ENCODE peak calls at places on chromosomes 16 and 17, in ten cellular contexts. One of them, this sample, is unnamed.

GRCh38 chr17:2137342-2138098 is 82.6 kb downstream of the HIC1 start:
- DNase-seq in ecto neural progenitor cell: peak
- DNase-seq in GM23338: peak
- DNase-seq in A673: peak
- DNase-seq in stimulated activated CD4-positive, alpha-beta T cell treated with anti-CD3 and anti-CD28 coated beads, TNF-alpha, amount 100 ng/mL, for 1 hour: no peak
- DNase-seq in fibroblast of lung: peak
- DNase-seq in nephron progenitor cell: no peak
- DNase-seq in BJ: peak
- DNase-seq in substantia nigra: no peak
- DNase-seq in dorsolateral prefrontal cortex: no peak
- DNase-seq in this sample: no peak

GRCh38 chr17:75010683-75011406 is 1.6 kb upstream of the MRPL58 start:
- DNase-seq in BJ: no peak
- DNase-seq in A673: no peak
- DNase-seq in dorsolateral prefrontal cortex: peak
- DNase-seq in ecto neural progenitor cell: no peak
- DNase-seq in GM23338: peak
- DNase-seq in stimulated activated CD4-positive, alpha-beta T cell treated with anti-CD3 and anti-CD28 coated beads, TNF-alpha, amount 100 ng/mL, for 1 hour: no peak
- DNase-seq in nephron progenitor cell: no peak
- DNase-seq in fibroblast of lung: no peak
- DNase-seq in substantia nigra: peak
- DNase-seq in this sample: no peak

GRCh38 chr16:50261707-50262235 is 4.6 kb upstream of the ADCY7 start:
- DNase-seq in stimulated activated CD4-positive, alpha-beta T cell treated with anti-CD3 and anti-CD28 coated beads, TNF-alpha, amount 100 ng/mL, for 1 hour: no peak
- DNase-seq in substantia nigra: no peak
- DNase-seq in BJ: no peak
- DNase-seq in ecto neural progenitor cell: no peak
- DNase-seq in A673: no peak
- DNase-seq in GM23338: no peak
- DNase-seq in fibroblast of lung: no peak
- DNase-seq in dorsolateral prefrontal cortex: peak
- DNase-seq in nephron progenitor cell: no peak
- DNase-seq in this sample: no peak

GRCh38 chr16:50208460-50208931 is 55.4 kb downstream of the TENT4B start:
- DNase-seq in GM23338: no peak
- DNase-seq in ecto neural progenitor cell: no peak
- DNase-seq in nephron progenitor cell: no peak
- DNase-seq in fibroblast of lung: no peak
- DNase-seq in BJ: no peak
- DNase-seq in dorsolateral prefrontal cortex: no peak
- DNase-seq in stimulated activated CD4-positive, alpha-beta T cell treated with anti-CD3 and anti-CD28 coated beads, TNF-alpha, amount 100 ng/mL, for 1 hour: no peak
- DNase-seq in A673: no peak
- DNase-seq in substantia nigra: no peak
- DNase-seq in this sample: no peak

GRCh38 chr17:45973099-45973838 is 25.8 kb upstream of the STH start:
- DNase-seq in stimulated activated CD4-positive, alpha-beta T cell treated with anti-CD3 and anti-CD28 coated beads, TNF-alpha, amount 100 ng/mL, for 1 hour: no peak
- DNase-seq in GM23338: no peak
- DNase-seq in BJ: no peak
- DNase-seq in ecto neural progenitor cell: no peak
- DNase-seq in fibroblast of lung: no peak
- DNase-seq in nephron progenitor cell: no peak
- DNase-seq in A673: no peak
- DNase-seq in dorsolateral prefrontal cortex: no peak
- DNase-seq in substantia nigra: no peak
- DNase-seq in this sample: no peak

GRCh38 chr17:83136156-83136555 is 56.7 kb downstream of the METRNL start:
- DNase-seq in stimulated activated CD4-positive, alpha-beta T cell treated with anti-CD3 and anti-CD28 coated beads, TNF-alpha, amount 100 ng/mL, for 1 hour: no peak
- DNase-seq in BJ: no peak
- DNase-seq in substantia nigra: no peak
- DNase-seq in GM23338: no peak
- DNase-seq in ecto neural progenitor cell: peak
- DNase-seq in A673: no peak
- DNase-seq in fibroblast of lung: no peak
- DNase-seq in dorsolateral prefrontal cortex: peak
- DNase-seq in nephron progenitor cell: no peak
- DNase-seq in this sample: no peak

GRCh38 chr16:85033153-85033552 is 5.6 kb downstream of the KIAA0513 start:
- DNase-seq in nephron progenitor cell: no peak
- DNase-seq in stimulated activated CD4-positive, alpha-beta T cell treated with anti-CD3 and anti-CD28 coated beads, TNF-alpha, amount 100 ng/mL, for 1 hour: no peak
- DNase-seq in GM23338: no peak
- DNase-seq in BJ: no peak
- DNase-seq in ecto neural progenitor cell: no peak
- DNase-seq in dorsolateral prefrontal cortex: no peak
- DNase-seq in fibroblast of lung: no peak
- DNase-seq in substantia nigra: no peak
- DNase-seq in A673: no peak
- DNase-seq in this sample: no peak

GRCh38 chr17:16255481-16255901 is 38.5 kb downstream of the PIGL start:
- DNase-seq in A673: no peak
- DNase-seq in GM23338: peak
- DNase-seq in nephron progenitor cell: no peak
- DNase-seq in dorsolateral prefrontal cortex: peak
- DNase-seq in BJ: no peak
- DNase-seq in fibroblast of lung: peak
- DNase-seq in ecto neural progenitor cell: peak
- DNase-seq in substantia nigra: peak
- DNase-seq in stimulated activated CD4-positive, alpha-beta T cell treated with anti-CD3 and anti-CD28 coated beads, TNF-alpha, amount 100 ng/mL, for 1 hour: no peak
- DNase-seq in this sample: no peak

GRCh38 chr16:1141201-1141600 is 11.7 kb upstream of the CACNA1H start:
- DNase-seq in substantia nigra: no peak
- DNase-seq in BJ: no peak
- DNase-seq in A673: no peak
- DNase-seq in fibroblast of lung: no peak
- DNase-seq in GM23338: no peak
- DNase-seq in ecto neural progenitor cell: no peak
- DNase-seq in dorsolateral prefrontal cortex: no peak
- DNase-seq in stimulated activated CD4-positive, alpha-beta T cell treated with anti-CD3 and anti-CD28 coated beads, TNF-alpha, amount 100 ng/mL, for 1 hour: no peak
- DNase-seq in nephron progenitor cell: no peak
- DNase-seq in this sample: no peak

GRCh38 chr16:11175850-11176341 is 80.1 kb downstream of the SOCS1 start:
- DNase-seq in nephron progenitor cell: no peak
- DNase-seq in fibroblast of lung: no peak
- DNase-seq in stimulated activated CD4-positive, alpha-beta T cell treated with anti-CD3 and anti-CD28 coated beads, TNF-alpha, amount 100 ng/mL, for 1 hour: no peak
- DNase-seq in dorsolateral prefrontal cortex: no peak
- DNase-seq in ecto neural progenitor cell: no peak
- DNase-seq in BJ: no peak
- DNase-seq in substantia nigra: no peak
- DNase-seq in A673: no peak
- DNase-seq in GM23338: no peak
- DNase-seq in this sample: no peak

GRCh38 chr16:66359012-66359411 is 7.5 kb upstream of the CDH5 start:
- DNase-seq in substantia nigra: no peak
- DNase-seq in stimulated activated CD4-positive, alpha-beta T cell treated with anti-CD3 and anti-CD28 coated beads, TNF-alpha, amount 100 ng/mL, for 1 hour: no peak
- DNase-seq in nephron progenitor cell: no peak
- DNase-seq in ecto neural progenitor cell: no peak
- DNase-seq in BJ: no peak
- DNase-seq in A673: peak
- DNase-seq in dorsolateral prefrontal cortex: no peak
- DNase-seq in GM23338: no peak
- DNase-seq in fibroblast of lung: peak
- DNase-seq in this sample: no peak

GRCh38 chr16:8877894-8878522 is 4.1 kb upstream of the LITAFD start:
- DNase-seq in BJ: no peak
- DNase-seq in stimulated activated CD4-positive, alpha-beta T cell treated with anti-CD3 and anti-CD28 coated beads, TNF-alpha, amount 100 ng/mL, for 1 hour: no peak
- DNase-seq in substantia nigra: no peak
- DNase-seq in fibroblast of lung: no peak
- DNase-seq in A673: no peak
- DNase-seq in GM23338: peak
- DNase-seq in dorsolateral prefrontal cortex: no peak
- DNase-seq in nephron progenitor cell: no peak
- DNase-seq in ecto neural progenitor cell: no peak
- DNase-seq in this sample: no peak

GRCh38 chr16:75413951-75414350 is 19.4 kb downstream of the CFDP1 start:
- DNase-seq in fibroblast of lung: no peak
- DNase-seq in A673: no peak
- DNase-seq in GM23338: no peak
- DNase-seq in BJ: no peak
- DNase-seq in stimulated activated CD4-positive, alpha-beta T cell treated with anti-CD3 and anti-CD28 coated beads, TNF-alpha, amount 100 ng/mL, for 1 hour: no peak
- DNase-seq in ecto neural progenitor cell: no peak
- DNase-seq in nephron progenitor cell: no peak
- DNase-seq in substantia nigra: no peak
- DNase-seq in dorsolateral prefrontal cortex: no peak
- DNase-seq in this sample: no peak

GRCh38 chr17:40323731-40324650 is 15.0 kb downstream of the RARA start:
- DNase-seq in GM23338: no peak
- DNase-seq in nephron progenitor cell: no peak
- DNase-seq in BJ: no peak
- DNase-seq in dorsolateral prefrontal cortex: no peak
- DNase-seq in A673: no peak
- DNase-seq in substantia nigra: no peak
- DNase-seq in stimulated activated CD4-positive, alpha-beta T cell treated with anti-CD3 and anti-CD28 coated beads, TNF-alpha, amount 100 ng/mL, for 1 hour: peak
- DNase-seq in fibroblast of lung: peak
- DNase-seq in ecto neural progenitor cell: no peak
- DNase-seq in this sample: peak

GRCh38 chr17:28978016-28978415 is 26.7 kb upstream of the PHF12 start:
- DNase-seq in fibroblast of lung: no peak
- DNase-seq in stimulated activated CD4-positive, alpha-beta T cell treated with anti-CD3 and anti-CD28 coated beads, TNF-alpha, amount 100 ng/mL, for 1 hour: no peak
- DNase-seq in substantia nigra: no peak
- DNase-seq in A673: no peak
- DNase-seq in dorsolateral prefrontal cortex: no peak
- DNase-seq in GM23338: no peak
- DNase-seq in nephron progenitor cell: no peak
- DNase-seq in BJ: no peak
- DNase-seq in ecto neural progenitor cell: no peak
- DNase-seq in this sample: no peak

GRCh38 chr17:417691-418420 is 65.2 kb upstream of the RPH3AL start:
- DNase-seq in GM23338: no peak
- DNase-seq in fibroblast of lung: no peak
- DNase-seq in substantia nigra: no peak
- DNase-seq in A673: no peak
- DNase-seq in stimulated activated CD4-positive, alpha-beta T cell treated with anti-CD3 and anti-CD28 coated beads, TNF-alpha, amount 100 ng/mL, for 1 hour: no peak
- DNase-seq in dorsolateral prefrontal cortex: no peak
- DNase-seq in nephron progenitor cell: no peak
- DNase-seq in ecto neural progenitor cell: no peak
- DNase-seq in BJ: no peak
- DNase-seq in this sample: no peak

GRCh38 chr16:19203374-19203966 is 35.4 kb downstream of the SYT17 start:
- DNase-seq in BJ: no peak
- DNase-seq in nephron progenitor cell: no peak
- DNase-seq in fibroblast of lung: no peak
- DNase-seq in ecto neural progenitor cell: no peak
- DNase-seq in A673: no peak
- DNase-seq in dorsolateral prefrontal cortex: no peak
- DNase-seq in substantia nigra: no peak
- DNase-seq in stimulated activated CD4-positive, alpha-beta T cell treated with anti-CD3 and anti-CD28 coated beads, TNF-alpha, amount 100 ng/mL, for 1 hour: no peak
- DNase-seq in GM23338: no peak
- DNase-seq in this sample: no peak

GRCh38 chr17:69320210-69320907 is 6.6 kb downstream of the ABCA5 start:
- DNase-seq in fibroblast of lung: peak
- DNase-seq in ecto neural progenitor cell: no peak
- DNase-seq in A673: no peak
- DNase-seq in BJ: no peak
- DNase-seq in GM23338: no peak
- DNase-seq in stimulated activated CD4-positive, alpha-beta T cell treated with anti-CD3 and anti-CD28 coated beads, TNF-alpha, amount 100 ng/mL, for 1 hour: no peak
- DNase-seq in nephron progenitor cell: no peak
- DNase-seq in substantia nigra: no peak
- DNase-seq in dorsolateral prefrontal cortex: no peak
- DNase-seq in this sample: no peak

GRCh38 chr17:50452627-50453300 is 15.9 kb downstream of the CHAD start:
- DNase-seq in GM23338: no peak
- DNase-seq in stimulated activated CD4-positive, alpha-beta T cell treated with anti-CD3 and anti-CD28 coated beads, TNF-alpha, amount 100 ng/mL, for 1 hour: no peak
- DNase-seq in dorsolateral prefrontal cortex: no peak
- DNase-seq in substantia nigra: no peak
- DNase-seq in ecto neural progenitor cell: no peak
- DNase-seq in A673: no peak
- DNase-seq in BJ: peak
- DNase-seq in nephron progenitor cell: no peak
- DNase-seq in fibroblast of lung: peak
- DNase-seq in this sample: no peak